ENCODE peak calls at places on chromosomes 7 and 10, in five cellular contexts. One of them, this sample, is unnamed. For H3K4me1, the result is how much of the 10 kb centered on the place peaks cover.

GRCh38 chr10:15200626-15201025 is 32.1 kb upstream of the NMT2 start:
- DNase-seq in tibial artery: no peak
- DNase-seq in left lung: no peak
- DNase-seq in suprapubic skin: no peak
- DNase-seq in lower lobe of right lung: no peak
- DNase-seq in this sample: no peak

GRCh38 chr7:30521532-30521931 is 16.9 kb upstream of the GGCT start:
- DNase-seq in tibial artery: peak
- DNase-seq in left lung: no peak
- DNase-seq in suprapubic skin: no peak
- DNase-seq in lower lobe of right lung: no peak
- DNase-seq in this sample: no peak

GRCh38 chr7:30348083-30348560 is 63.7 kb downstream of the ZNRF2 start:
- DNase-seq in tibial artery: no peak
- DNase-seq in left lung: no peak
- DNase-seq in suprapubic skin: no peak
- DNase-seq in lower lobe of right lung: no peak
- DNase-seq in this sample: peak

GRCh38 chr7:28395806-28396205 is 16.5 kb upstream of the CREB5 start:
- DNase-seq in tibial artery: no peak
- DNase-seq in left lung: no peak
- DNase-seq in suprapubic skin: no peak
- DNase-seq in lower lobe of right lung: no peak
- DNase-seq in this sample: no peak

GRCh38 chr10:71076473-71077142 is 135.8 kb upstream of the UNC5B start:
- DNase-seq in tibial artery: peak
- DNase-seq in left lung: peak
- DNase-seq in suprapubic skin: peak
- DNase-seq in lower lobe of right lung: no peak
- DNase-seq in this sample: no peak

GRCh38 chr10:24952146-24952700 is at the start of gene PRTFDC1:
- DNase-seq in tibial artery: peak
- DNase-seq in left lung: peak
- DNase-seq in suprapubic skin: peak
- DNase-seq in lower lobe of right lung: peak
- DNase-seq in this sample: peak

GRCh38 chr7:39919646-39920045 is 30.4 kb upstream of the CDK13 start:
- DNase-seq in tibial artery: no peak
- DNase-seq in left lung: no peak
- DNase-seq in suprapubic skin: no peak
- DNase-seq in lower lobe of right lung: no peak
- DNase-seq in this sample: no peak

GRCh38 chr7:15751191-15751701 is 64.8 kb upstream of the MEOX2 start:
- DNase-seq in tibial artery: no peak
- DNase-seq in left lung: no peak
- DNase-seq in suprapubic skin: no peak
- DNase-seq in lower lobe of right lung: no peak
- DNase-seq in this sample: no peak

GRCh38 chr10:89252225-89252585 is 630 bp upstream of the LIPA start:
- DNase-seq in tibial artery: no peak
- DNase-seq in left lung: no peak
- DNase-seq in suprapubic skin: no peak
- DNase-seq in lower lobe of right lung: no peak
- DNase-seq in this sample: no peak

GRCh38 chr10:60978287-60979115 is 34.5 kb upstream of the RHOBTB1 start:
- DNase-seq in tibial artery: no peak
- DNase-seq in left lung: no peak
- DNase-seq in suprapubic skin: no peak
- DNase-seq in lower lobe of right lung: no peak
- DNase-seq in this sample: no peak

GRCh38 chr7:32577421-32577820 is 82.1 kb downstream of the AVL9 start:
- DNase-seq in tibial artery: no peak
- DNase-seq in left lung: no peak
- DNase-seq in suprapubic skin: no peak
- DNase-seq in lower lobe of right lung: no peak
- DNase-seq in this sample: no peak

GRCh38 chr10:67224553-67224952 is 298.7 kb downstream of the LRRTM3 start:
- DNase-seq in tibial artery: no peak
- DNase-seq in left lung: no peak
- DNase-seq in suprapubic skin: no peak
- DNase-seq in lower lobe of right lung: no peak
- DNase-seq in this sample: no peak

GRCh38 chr7:99143853-99144672 is at the start of gene SMURF1:
- DNase-seq in tibial artery: peak
- DNase-seq in left lung: peak
- DNase-seq in suprapubic skin: peak
- DNase-seq in lower lobe of right lung: peak
- DNase-seq in this sample: peak

GRCh38 chr10:72243822-72244437 is 27.9 kb upstream of the ASCC1 start:
- DNase-seq in tibial artery: peak
- DNase-seq in left lung: no peak
- DNase-seq in suprapubic skin: peak
- DNase-seq in lower lobe of right lung: peak
- DNase-seq in this sample: no peak
- H3K4me1 ChIP-seq in tibial artery: under half
- H3K4me1 ChIP-seq in left lung: half or more
- H3K4me1 ChIP-seq in suprapubic skin: half or more
- H3K4me1 ChIP-seq in lower lobe of right lung: half or more
- H3K4me1 ChIP-seq in this sample: half or more

GRCh38 chr7:34463830-34464229 is 194.2 kb upstream of the NPSR1 start:
- DNase-seq in tibial artery: no peak
- DNase-seq in left lung: no peak
- DNase-seq in suprapubic skin: no peak
- DNase-seq in lower lobe of right lung: no peak
- DNase-seq in this sample: no peak
- TF ChIP-seq CTCF in tibial artery: no peak
- TF ChIP-seq CTCF in left lung: no peak
- TF ChIP-seq CTCF in suprapubic skin: no peak
- TF ChIP-seq CTCF in lower lobe of right lung: no peak
- TF ChIP-seq CTCF in this sample: no peak

GRCh38 chr10:100344386-100344785 is 2.6 kb upstream of the SCD start:
- DNase-seq in tibial artery: no peak
- DNase-seq in left lung: no peak
- DNase-seq in suprapubic skin: no peak
- DNase-seq in lower lobe of right lung: no peak
- DNase-seq in this sample: no peak

GRCh38 chr10:100345570-100346330 is 1.3 kb upstream of the SCD start:
- DNase-seq in tibial artery: no peak
- DNase-seq in left lung: no peak
- DNase-seq in suprapubic skin: no peak
- DNase-seq in lower lobe of right lung: no peak
- DNase-seq in this sample: no peak

GRCh38 chr10:100340948-100341847 is 5.8 kb upstream of the SCD start:
- DNase-seq in tibial artery: peak
- DNase-seq in left lung: no peak
- DNase-seq in suprapubic skin: no peak
- DNase-seq in lower lobe of right lung: peak
- DNase-seq in this sample: no peak

GRCh38 chr10:100341953-100342626 is 4.9 kb upstream of the SCD start:
- DNase-seq in tibial artery: peak
- DNase-seq in left lung: no peak
- DNase-seq in suprapubic skin: no peak
- DNase-seq in lower lobe of right lung: no peak
- DNase-seq in this sample: no peak

GRCh38 chr10:100342627-100342972 is 4.4 kb upstream of the SCD start:
- DNase-seq in tibial artery: no peak
- DNase-seq in left lung: no peak
- DNase-seq in suprapubic skin: no peak
- DNase-seq in lower lobe of right lung: no peak
- DNase-seq in this sample: no peak
- H3K4me1 ChIP-seq in tibial artery: under half
- H3K4me1 ChIP-seq in left lung: under half
- H3K4me1 ChIP-seq in suprapubic skin: under half
- H3K4me1 ChIP-seq in lower lobe of right lung: under half
- H3K4me1 ChIP-seq in this sample: under half

GRCh38 chr10:97498076-97498840 is at the start of gene MMS19:
- DNase-seq in tibial artery: peak
- DNase-seq in left lung: peak
- DNase-seq in suprapubic skin: peak
- DNase-seq in lower lobe of right lung: peak
- DNase-seq in this sample: peak
- TF ChIP-seq CTCF in tibial artery: no peak
- TF ChIP-seq CTCF in left lung: no peak
- TF ChIP-seq CTCF in suprapubic skin: peak
- TF ChIP-seq CTCF in lower lobe of right lung: no peak
- TF ChIP-seq CTCF in this sample: no peak

GRCh38 chr7:112134039-112134438 is 72.2 kb downstream of the DOCK4 start:
- DNase-seq in tibial artery: no peak
- DNase-seq in left lung: no peak
- DNase-seq in suprapubic skin: no peak
- DNase-seq in lower lobe of right lung: no peak
- DNase-seq in this sample: no peak

GRCh38 chr7:112131016-112131415 is 75.2 kb downstream of the DOCK4 start:
- DNase-seq in tibial artery: no peak
- DNase-seq in left lung: no peak
- DNase-seq in suprapubic skin: no peak
- DNase-seq in lower lobe of right lung: no peak
- DNase-seq in this sample: no peak

GRCh38 chr7:112129655-112130323 is 76.4 kb downstream of the DOCK4 start:
- DNase-seq in tibial artery: no peak
- DNase-seq in left lung: no peak
- DNase-seq in suprapubic skin: no peak
- DNase-seq in lower lobe of right lung: peak
- DNase-seq in this sample: no peak

GRCh38 chr7:112133328-112133727 is 72.9 kb downstream of the DOCK4 start:
- DNase-seq in tibial artery: no peak
- DNase-seq in left lung: no peak
- DNase-seq in suprapubic skin: no peak
- DNase-seq in lower lobe of right lung: no peak
- DNase-seq in this sample: no peak

DNA sequence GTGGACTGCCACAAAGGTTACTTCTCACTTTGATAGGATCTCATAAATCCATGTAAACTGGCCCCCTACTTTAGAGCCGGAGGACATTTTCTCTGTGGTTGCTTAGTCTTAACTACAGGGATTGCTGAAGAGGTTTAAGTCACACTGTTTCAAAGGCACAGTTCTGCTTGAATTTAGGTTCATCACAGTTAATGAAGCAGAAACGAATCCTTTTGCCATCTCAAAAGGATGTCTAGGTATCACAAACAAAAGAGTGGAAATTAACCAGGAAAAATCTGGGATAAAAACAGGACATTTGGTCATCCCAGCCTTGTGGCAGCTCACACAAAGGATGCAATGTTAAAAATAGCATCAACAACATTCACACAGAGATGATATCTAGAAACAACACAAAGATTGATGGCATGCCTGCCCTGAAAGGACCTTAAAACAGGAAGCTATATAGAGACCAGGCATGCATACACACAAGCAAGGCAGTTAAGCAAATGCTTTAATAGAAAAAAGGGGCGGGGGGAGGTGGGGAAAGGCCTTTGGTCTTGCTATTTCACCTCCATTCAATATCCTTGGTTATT is 74.0 kb downstream of the DOCK4 start:
- DNase-seq in tibial artery: no peak
- DNase-seq in left lung: no peak
- DNase-seq in suprapubic skin: no peak
- DNase-seq in lower lobe of right lung: no peak
- DNase-seq in this sample: no peak
- H3K4me1 ChIP-seq in tibial artery: under half
- H3K4me1 ChIP-seq in left lung: under half
- H3K4me1 ChIP-seq in suprapubic skin: under half
- H3K4me1 ChIP-seq in lower lobe of right lung: half or more
- H3K4me1 ChIP-seq in this sample: under half

DNA sequence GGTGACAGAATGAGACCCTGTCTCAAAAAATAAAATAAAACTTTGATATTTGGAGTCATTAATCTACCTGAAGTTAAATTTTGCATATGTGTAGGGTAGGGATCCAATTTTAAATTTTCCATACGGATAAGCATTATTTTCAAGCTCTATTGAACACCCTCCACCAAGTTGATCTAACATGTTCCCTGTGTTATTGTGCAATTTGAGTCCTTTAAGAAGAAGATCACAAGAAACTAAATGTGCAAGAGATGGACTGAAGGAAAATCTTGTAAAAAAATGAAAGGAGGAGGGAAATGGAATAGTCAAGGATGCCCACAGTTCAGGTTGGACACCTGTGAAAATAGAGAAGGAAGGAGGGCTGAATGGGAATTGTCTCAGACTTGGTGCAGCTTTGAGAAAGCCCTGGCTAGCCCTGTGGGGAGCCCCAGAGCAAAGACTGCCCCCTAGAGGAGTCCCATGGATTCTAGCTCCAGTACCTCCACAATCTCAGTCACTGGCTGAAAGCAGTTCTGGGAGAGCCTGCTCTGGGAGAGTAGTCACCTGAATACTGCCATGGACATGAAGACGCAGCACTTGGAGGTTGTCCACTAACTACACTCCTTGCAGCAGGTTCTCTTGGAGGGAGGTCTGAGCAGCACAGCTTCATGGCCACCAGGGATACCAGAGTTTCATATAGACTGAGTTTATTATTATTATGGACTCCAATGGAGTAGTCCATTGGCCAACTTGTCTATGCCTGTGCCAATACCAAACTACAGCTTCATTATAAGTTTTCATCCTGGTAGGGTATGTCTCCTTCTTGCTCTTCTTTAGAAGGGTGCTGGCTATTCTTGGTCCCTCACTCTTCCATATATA is 5.7 kb upstream of the TIAL1 start:
- DNase-seq in tibial artery: no peak
- DNase-seq in left lung: no peak
- DNase-seq in suprapubic skin: no peak
- DNase-seq in lower lobe of right lung: no peak
- DNase-seq in this sample: peak
- TF ChIP-seq CTCF in tibial artery: peak
- TF ChIP-seq CTCF in left lung: no peak
- TF ChIP-seq CTCF in suprapubic skin: no peak
- TF ChIP-seq CTCF in lower lobe of right lung: peak
- TF ChIP-seq CTCF in this sample: peak

This sample was measured in CD8-positive, alpha-beta T cell.